ENCODE peak calls at places on chromosomes 1 and 21, in ten cellular contexts. One of them, this sample, is unnamed.

GRCh38 chr1:156310962-156311361 is 11.9 kb upstream of the VHLL start:
- DNase-seq in heart left ventricle: no peak
- DNase-seq in hepatocyte: no peak
- DNase-seq in NT2/D1: no peak
- DNase-seq in cardiac muscle cell: no peak
- DNase-seq in effector memory CD4-positive, alpha-beta T cell: no peak
- DNase-seq in tibial artery: no peak
- DNase-seq in CD4-positive, alpha-beta memory T cell: no peak
- DNase-seq in right lobe of liver: no peak
- DNase-seq in thoracic aorta: no peak
- DNase-seq in this sample: no peak

GRCh38 chr1:161989801-161990200 is 33.9 kb downstream of the OLFML2B start:
- DNase-seq in CD4-positive, alpha-beta memory T cell: no peak
- DNase-seq in heart left ventricle: no peak
- DNase-seq in tibial artery: no peak
- DNase-seq in effector memory CD4-positive, alpha-beta T cell: no peak
- DNase-seq in cardiac muscle cell: no peak
- DNase-seq in right lobe of liver: no peak
- DNase-seq in NT2/D1: no peak
- DNase-seq in thoracic aorta: no peak
- DNase-seq in hepatocyte: no peak
- DNase-seq in this sample: no peak

GRCh38 chr1:53577141-53578100 is 118.2 kb downstream of the DMRTB1 start:
- DNase-seq in heart left ventricle: no peak
- DNase-seq in right lobe of liver: no peak
- DNase-seq in CD4-positive, alpha-beta memory T cell: no peak
- DNase-seq in NT2/D1: no peak
- DNase-seq in thoracic aorta: no peak
- DNase-seq in hepatocyte: no peak
- DNase-seq in tibial artery: no peak
- DNase-seq in cardiac muscle cell: no peak
- DNase-seq in effector memory CD4-positive, alpha-beta T cell: no peak
- DNase-seq in this sample: no peak

GRCh38 chr1:151143057-151143435 is 3.4 kb downstream of the SEMA6C start:
- DNase-seq in cardiac muscle cell: peak; percentile 58
- DNase-seq in effector memory CD4-positive, alpha-beta T cell: no peak
- DNase-seq in right lobe of liver: no peak
- DNase-seq in thoracic aorta: no peak
- DNase-seq in NT2/D1: no peak
- DNase-seq in heart left ventricle: no peak
- DNase-seq in tibial artery: no peak
- DNase-seq in hepatocyte: no peak
- DNase-seq in CD4-positive, alpha-beta memory T cell: no peak
- DNase-seq in this sample: no peak

GRCh38 chr1:47951026-47951425 is 46.2 kb downstream of the TRABD2B start:
- DNase-seq in tibial artery: no peak
- DNase-seq in hepatocyte: no peak
- DNase-seq in CD4-positive, alpha-beta memory T cell: no peak
- DNase-seq in cardiac muscle cell: no peak
- DNase-seq in thoracic aorta: no peak
- DNase-seq in right lobe of liver: no peak
- DNase-seq in heart left ventricle: no peak
- DNase-seq in effector memory CD4-positive, alpha-beta T cell: no peak
- DNase-seq in NT2/D1: no peak
- DNase-seq in this sample: no peak

GRCh38 chr1:209227941-209228340 is 355.6 kb upstream of the CAMK1G start:
- DNase-seq in hepatocyte: no peak
- DNase-seq in CD4-positive, alpha-beta memory T cell: no peak
- DNase-seq in tibial artery: no peak
- DNase-seq in thoracic aorta: no peak
- DNase-seq in heart left ventricle: no peak
- DNase-seq in cardiac muscle cell: no peak
- DNase-seq in effector memory CD4-positive, alpha-beta T cell: no peak
- DNase-seq in right lobe of liver: no peak
- DNase-seq in NT2/D1: no peak
- DNase-seq in this sample: no peak

GRCh38 chr1:245411245-245411644 is 256.5 kb downstream of the KIF26B start:
- DNase-seq in tibial artery: no peak
- DNase-seq in hepatocyte: peak; percentile 59
- DNase-seq in effector memory CD4-positive, alpha-beta T cell: no peak
- DNase-seq in heart left ventricle: no peak
- DNase-seq in cardiac muscle cell: no peak
- DNase-seq in right lobe of liver: no peak
- DNase-seq in CD4-positive, alpha-beta memory T cell: no peak
- DNase-seq in thoracic aorta: no peak
- DNase-seq in NT2/D1: no peak
- DNase-seq in this sample: no peak

GRCh38 chr1:4805987-4806386 is 151.6 kb downstream of the AJAP1 start:
- DNase-seq in NT2/D1: no peak
- DNase-seq in right lobe of liver: no peak
- DNase-seq in thoracic aorta: no peak
- DNase-seq in cardiac muscle cell: no peak
- DNase-seq in tibial artery: no peak
- DNase-seq in effector memory CD4-positive, alpha-beta T cell: no peak
- DNase-seq in hepatocyte: no peak
- DNase-seq in CD4-positive, alpha-beta memory T cell: no peak
- DNase-seq in heart left ventricle: no peak
- DNase-seq in this sample: no peak

GRCh38 chr1:229238674-229239415 is 32.1 kb upstream of the RAB4A start:
- DNase-seq in tibial artery: no peak
- DNase-seq in effector memory CD4-positive, alpha-beta T cell: no peak
- DNase-seq in CD4-positive, alpha-beta memory T cell: no peak
- DNase-seq in NT2/D1: no peak
- DNase-seq in cardiac muscle cell: no peak
- DNase-seq in thoracic aorta: no peak
- DNase-seq in hepatocyte: no peak
- DNase-seq in right lobe of liver: no peak
- DNase-seq in heart left ventricle: no peak
- DNase-seq in this sample: no peak

GRCh38 chr1:33338495-33339211 is 17.8 kb upstream of the A3GALT2 start:
- DNase-seq in hepatocyte: peak; percentile 71
- DNase-seq in tibial artery: peak; percentile 76
- DNase-seq in NT2/D1: no peak
- DNase-seq in thoracic aorta: no peak
- DNase-seq in right lobe of liver: no peak
- DNase-seq in cardiac muscle cell: peak; percentile 28
- DNase-seq in CD4-positive, alpha-beta memory T cell: no peak
- DNase-seq in effector memory CD4-positive, alpha-beta T cell: no peak
- DNase-seq in heart left ventricle: peak; percentile 69
- DNase-seq in this sample: peak; percentile 43

GRCh38 chr1:228166170-228166936 is 749 bp downstream of the IBA57 start:
- DNase-seq in hepatocyte: peak; percentile 87
- DNase-seq in cardiac muscle cell: peak; percentile 60
- DNase-seq in right lobe of liver: peak; percentile 75
- DNase-seq in effector memory CD4-positive, alpha-beta T cell: peak; percentile 44
- DNase-seq in heart left ventricle: peak; percentile 80
- DNase-seq in CD4-positive, alpha-beta memory T cell: no peak
- DNase-seq in thoracic aorta: peak; percentile 52
- DNase-seq in NT2/D1: no peak
- DNase-seq in tibial artery: peak; percentile 69
- DNase-seq in this sample: peak; percentile 79

GRCh38 chr1:169584483-169585144 is 1.7 kb downstream of the F5 start:
- DNase-seq in heart left ventricle: no peak
- DNase-seq in effector memory CD4-positive, alpha-beta T cell: no peak
- DNase-seq in tibial artery: no peak
- DNase-seq in NT2/D1: no peak
- DNase-seq in hepatocyte: no peak
- DNase-seq in right lobe of liver: no peak
- DNase-seq in cardiac muscle cell: no peak
- DNase-seq in thoracic aorta: no peak
- DNase-seq in CD4-positive, alpha-beta memory T cell: no peak
- DNase-seq in this sample: no peak

GRCh38 chr1:117017062-117017461 is 15.5 kb downstream of the CD101 start:
- DNase-seq in thoracic aorta: no peak
- DNase-seq in hepatocyte: no peak
- DNase-seq in cardiac muscle cell: no peak
- DNase-seq in effector memory CD4-positive, alpha-beta T cell: no peak
- DNase-seq in right lobe of liver: no peak
- DNase-seq in NT2/D1: no peak
- DNase-seq in CD4-positive, alpha-beta memory T cell: no peak
- DNase-seq in heart left ventricle: no peak
- DNase-seq in tibial artery: no peak
- DNase-seq in this sample: no peak

GRCh38 chr1:6596886-6597776 is 5.5 kb downstream of the KLHL21 start:
- DNase-seq in thoracic aorta: no peak
- DNase-seq in hepatocyte: no peak
- DNase-seq in tibial artery: no peak
- DNase-seq in heart left ventricle: no peak
- DNase-seq in effector memory CD4-positive, alpha-beta T cell: no peak
- DNase-seq in CD4-positive, alpha-beta memory T cell: no peak
- DNase-seq in right lobe of liver: no peak
- DNase-seq in NT2/D1: no peak
- DNase-seq in cardiac muscle cell: peak; percentile 60
- DNase-seq in this sample: no peak

GRCh38 chr1:50750021-50750619 is 209.9 kb downstream of the FAF1 start:
- DNase-seq in right lobe of liver: no peak
- DNase-seq in effector memory CD4-positive, alpha-beta T cell: no peak
- DNase-seq in heart left ventricle: no peak
- DNase-seq in tibial artery: no peak
- DNase-seq in CD4-positive, alpha-beta memory T cell: no peak
- DNase-seq in NT2/D1: peak; percentile 16
- DNase-seq in hepatocyte: peak; percentile 13
- DNase-seq in cardiac muscle cell: peak; percentile 11
- DNase-seq in thoracic aorta: no peak
- DNase-seq in this sample: no peak

GRCh38 chr1:16727190-16728111 is 12.9 kb upstream of the RNU1-4 start:
- DNase-seq in CD4-positive, alpha-beta memory T cell: no peak
- DNase-seq in heart left ventricle: no peak
- DNase-seq in right lobe of liver: no peak
- DNase-seq in tibial artery: peak; percentile 26
- DNase-seq in hepatocyte: peak; percentile 21
- DNase-seq in effector memory CD4-positive, alpha-beta T cell: no peak
- DNase-seq in thoracic aorta: no peak
- DNase-seq in NT2/D1: peak; percentile 50
- DNase-seq in cardiac muscle cell: no peak
- DNase-seq in this sample: peak; percentile 14

GRCh38 chr21:35932232-35932911 is 128.0 kb downstream of the SETD4 start:
- DNase-seq in CD4-positive, alpha-beta memory T cell: peak; percentile 5
- DNase-seq in hepatocyte: peak; percentile 79
- DNase-seq in NT2/D1: no peak
- DNase-seq in thoracic aorta: no peak
- DNase-seq in cardiac muscle cell: peak; percentile 72
- DNase-seq in right lobe of liver: no peak
- DNase-seq in effector memory CD4-positive, alpha-beta T cell: no peak
- DNase-seq in heart left ventricle: peak; percentile 83
- DNase-seq in tibial artery: peak; percentile 61
- DNase-seq in this sample: peak; percentile 37

DNA sequence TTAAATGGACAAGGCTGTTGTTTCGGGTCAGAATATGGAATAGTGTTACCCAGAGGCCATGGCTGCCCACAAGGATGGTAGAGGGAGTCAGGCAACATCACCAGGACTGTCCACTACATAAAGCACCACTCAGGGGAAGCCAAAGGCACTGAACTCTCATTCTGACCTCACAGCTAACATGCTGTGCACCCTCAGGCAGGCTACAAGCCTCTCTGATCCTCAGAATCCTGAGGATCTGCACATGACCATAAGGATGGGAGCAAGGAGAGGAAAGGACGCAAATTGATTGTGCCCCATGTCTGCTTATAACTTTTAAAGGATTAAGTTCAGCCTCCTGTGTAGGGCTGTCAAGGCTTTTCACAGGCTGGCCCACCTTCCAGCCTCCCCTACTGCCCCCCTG is 38.7 kb downstream of the PLEKHA6 start:
- DNase-seq in thoracic aorta: no peak
- DNase-seq in right lobe of liver: no peak
- DNase-seq in effector memory CD4-positive, alpha-beta T cell: no peak
- DNase-seq in cardiac muscle cell: no peak
- DNase-seq in hepatocyte: no peak
- DNase-seq in CD4-positive, alpha-beta memory T cell: no peak
- DNase-seq in tibial artery: no peak
- DNase-seq in heart left ventricle: no peak
- DNase-seq in NT2/D1: no peak
- DNase-seq in this sample: no peak
- H3K4me1 ChIP-seq in thoracic aorta: no peaks in the 10 kb centered on the region
- H3K4me1 ChIP-seq in right lobe of liver: no peaks in the 10 kb centered on the region
- H3K4me1 ChIP-seq in effector memory CD4-positive, alpha-beta T cell: no peaks in the 10 kb centered on the region
- H3K4me1 ChIP-seq in cardiac muscle cell: peaks cover 29% of the 10 kb centered on the region
- H3K4me1 ChIP-seq in hepatocyte: peaks cover 53% of the 10 kb centered on the region
- H3K4me1 ChIP-seq in CD4-positive, alpha-beta memory T cell: no peaks in the 10 kb centered on the region
- H3K4me1 ChIP-seq in tibial artery: peaks cover 9% of the 10 kb centered on the region
- H3K4me1 ChIP-seq in heart left ventricle: peaks cover 15% of the 10 kb centered on the region
- H3K4me1 ChIP-seq in NT2/D1: peaks cover 6% of the 10 kb centered on the region
- H3K4me1 ChIP-seq in this sample: peaks cover 42% of the 10 kb centered on the region

GRCh38 chr1:155008015-155008941 is 5.7 kb downstream of the ZBTB7B start:
- DNase-seq in hepatocyte: no peak
- DNase-seq in right lobe of liver: peak; percentile 48
- DNase-seq in NT2/D1: no peak
- DNase-seq in heart left ventricle: peak; percentile 60
- DNase-seq in CD4-positive, alpha-beta memory T cell: no peak
- DNase-seq in cardiac muscle cell: no peak
- DNase-seq in effector memory CD4-positive, alpha-beta T cell: no peak
- DNase-seq in thoracic aorta: no peak
- DNase-seq in tibial artery: no peak
- DNase-seq in this sample: peak; percentile 71
- H3K4me1 ChIP-seq in hepatocyte: peaks cover 37% of the 10 kb centered on the region
- H3K4me1 ChIP-seq in right lobe of liver: no peaks in the 10 kb centered on the region
- H3K4me1 ChIP-seq in NT2/D1: peaks cover 43% of the 10 kb centered on the region
- H3K4me1 ChIP-seq in heart left ventricle: peaks cover 80% of the 10 kb centered on the region
- H3K4me1 ChIP-seq in CD4-positive, alpha-beta memory T cell: peaks cover 86% of the 10 kb centered on the region
- H3K4me1 ChIP-seq in cardiac muscle cell: no peaks in the 10 kb centered on the region
- H3K4me1 ChIP-seq in effector memory CD4-positive, alpha-beta T cell: peaks cover 89% of the 10 kb centered on the region
- H3K4me1 ChIP-seq in thoracic aorta: peaks cover 61% of the 10 kb centered on the region
- H3K4me1 ChIP-seq in tibial artery: peaks cover 92% of the 10 kb centered on the region
- H3K4me1 ChIP-seq in this sample: peaks cover 48% of the 10 kb centered on the region

GRCh38 chr1:108767115-108767514 is 20.6 kb downstream of the STXBP3 start:
- DNase-seq in right lobe of liver: no peak
- DNase-seq in thoracic aorta: no peak
- DNase-seq in hepatocyte: no peak
- DNase-seq in NT2/D1: no peak
- DNase-seq in tibial artery: no peak
- DNase-seq in effector memory CD4-positive, alpha-beta T cell: no peak
- DNase-seq in CD4-positive, alpha-beta memory T cell: no peak
- DNase-seq in cardiac muscle cell: no peak
- DNase-seq in heart left ventricle: no peak
- DNase-seq in this sample: no peak

DNA sequence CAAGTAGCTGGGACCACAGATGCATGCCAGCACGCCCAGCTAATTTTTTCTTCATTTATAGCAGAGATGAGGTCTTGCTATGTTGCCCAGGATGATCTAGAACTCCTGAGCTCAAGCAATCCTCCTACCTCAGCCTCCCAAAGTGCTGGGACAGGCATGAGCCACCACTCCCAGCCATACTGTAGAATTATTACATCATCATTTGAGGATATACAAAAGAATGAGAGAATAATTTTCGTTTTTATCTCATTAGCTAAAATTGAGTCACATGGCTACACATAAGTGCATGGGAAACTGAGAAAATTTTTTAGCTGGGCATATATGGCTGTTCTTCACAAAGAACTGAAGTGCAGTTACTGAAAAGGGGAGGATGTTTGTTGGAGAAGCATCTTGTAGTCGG is 21.2 kb downstream of the STXBP3 start:
- DNase-seq in CD4-positive, alpha-beta memory T cell: no peak
- DNase-seq in thoracic aorta: no peak
- DNase-seq in heart left ventricle: no peak
- DNase-seq in tibial artery: no peak
- DNase-seq in right lobe of liver: no peak
- DNase-seq in effector memory CD4-positive, alpha-beta T cell: no peak
- DNase-seq in cardiac muscle cell: no peak
- DNase-seq in NT2/D1: no peak
- DNase-seq in hepatocyte: no peak
- DNase-seq in this sample: no peak
- H3K4me1 ChIP-seq in CD4-positive, alpha-beta memory T cell: no peaks in the 10 kb centered on the region
- H3K4me1 ChIP-seq in thoracic aorta: no peaks in the 10 kb centered on the region
- H3K4me1 ChIP-seq in heart left ventricle: peaks cover 3% of the 10 kb centered on the region
- H3K4me1 ChIP-seq in tibial artery: no peaks in the 10 kb centered on the region
- H3K4me1 ChIP-seq in right lobe of liver: no peaks in the 10 kb centered on the region
- H3K4me1 ChIP-seq in effector memory CD4-positive, alpha-beta T cell: no peaks in the 10 kb centered on the region
- H3K4me1 ChIP-seq in cardiac muscle cell: no peaks in the 10 kb centered on the region
- H3K4me1 ChIP-seq in NT2/D1: no peaks in the 10 kb centered on the region
- H3K4me1 ChIP-seq in hepatocyte: no peaks in the 10 kb centered on the region
- H3K4me1 ChIP-seq in this sample: no peaks in the 10 kb centered on the region

GRCh38 chr1:1125945-1126344 is 10.1 kb upstream of the C1orf159 start:
- DNase-seq in thoracic aorta: no peak
- DNase-seq in tibial artery: no peak
- DNase-seq in NT2/D1: no peak
- DNase-seq in effector memory CD4-positive, alpha-beta T cell: no peak
- DNase-seq in right lobe of liver: no peak
- DNase-seq in cardiac muscle cell: no peak
- DNase-seq in CD4-positive, alpha-beta memory T cell: no peak
- DNase-seq in hepatocyte: no peak
- DNase-seq in heart left ventricle: no peak
- DNase-seq in this sample: peak; percentile 66
- H3K4me1 ChIP-seq in thoracic aorta: peaks cover 3% of the 10 kb centered on the region
- H3K4me1 ChIP-seq in tibial artery: peaks cover 12% of the 10 kb centered on the region
- H3K4me1 ChIP-seq in NT2/D1: peaks cover 14% of the 10 kb centered on the region
- H3K4me1 ChIP-seq in effector memory CD4-positive, alpha-beta T cell: peaks cover 10% of the 10 kb centered on the region
- H3K4me1 ChIP-seq in right lobe of liver: no peaks in the 10 kb centered on the region
- H3K4me1 ChIP-seq in cardiac muscle cell: no peaks in the 10 kb centered on the region
- H3K4me1 ChIP-seq in CD4-positive, alpha-beta memory T cell: peaks cover 6% of the 10 kb centered on the region
- H3K4me1 ChIP-seq in hepatocyte: peaks cover 65% of the 10 kb centered on the region
- H3K4me1 ChIP-seq in heart left ventricle: peaks cover 4% of the 10 kb centered on the region
- H3K4me1 ChIP-seq in this sample: peaks cover 10% of the 10 kb centered on the region

This sample was measured in transverse colon.